ENCODE peak calls at places on chromosomes 12 and 14, in ten cellular contexts. H, T, M, Q, G, P, X, S, J and Y are unnamed samples.

GRCh38 chr14:63666326-63666725 is 24.7 kb upstream of the WDR89 start:
- DNase-seq in P (no peak), X (no peak), M (no peak), Q (no peak), G (no peak), S (no peak), H (no peak), T (no peak), J (no peak), Y (no peak)

GRCh38 chr12:120012067-120012621 is 23.1 kb downstream of the BICDL1 start:
- DNase-seq in M (no peak), T (peak), Q (no peak), J (peak), P (no peak), X (peak), S (no peak), H (no peak), G (no peak), Y (no peak)

GRCh38 chr12:27709932-27710591 is 570 bp upstream of the MRPS35 start:
- DNase-seq in M (no peak), G (no peak), P (peak), Q (no peak), S (peak), T (peak), J (no peak), H (no peak), X (peak), Y (no peak)

GRCh38 chr14:36822671-36823070 is 161.0 kb downstream of the PAX9 start:
- DNase-seq in H (no peak), G (no peak), P (no peak), Q (no peak), T (no peak), M (no peak), J (no peak), S (no peak), X (no peak), Y (no peak)

GRCh38 chr12:1836854-1837411 is 16.6 kb downstream of the LRTM2 start:
- DNase-seq in G (no peak), P (no peak), X (no peak), M (peak), T (no peak), S (no peak), J (no peak), H (peak), Q (no peak), Y (no peak)

GRCh38 chr12:182381-182883 is 31.5 kb downstream of the SLC6A12 start:
- DNase-seq in S (no peak), M (no peak), P (no peak), X (peak), G (peak), T (peak), J (no peak), Q (no peak), H (no peak), Y (no peak)

GRCh38 chr12:118237053-118237665 is 101.2 kb downstream of the PEBP1 start:
- DNase-seq in H (no peak), M (no peak), Q (no peak), G (no peak), X (no peak), T (no peak), P (no peak), S (no peak), J (no peak), Y (no peak)

GRCh38 chr14:65575389-65575788 is 162.9 kb downstream of the FUT8 start:
- DNase-seq in M (no peak), Q (no peak), S (no peak), H (no peak), T (no peak), P (no peak), G (no peak), X (no peak), J (no peak), Y (no peak)

GRCh38 chr14:51605575-51605974 is 46.1 kb upstream of the FRMD6 start:
- DNase-seq in M (no peak), T (no peak), G (no peak), H (no peak), Q (no peak), S (no peak), J (no peak), X (no peak), P (no peak), Y (no peak)

DNA sequence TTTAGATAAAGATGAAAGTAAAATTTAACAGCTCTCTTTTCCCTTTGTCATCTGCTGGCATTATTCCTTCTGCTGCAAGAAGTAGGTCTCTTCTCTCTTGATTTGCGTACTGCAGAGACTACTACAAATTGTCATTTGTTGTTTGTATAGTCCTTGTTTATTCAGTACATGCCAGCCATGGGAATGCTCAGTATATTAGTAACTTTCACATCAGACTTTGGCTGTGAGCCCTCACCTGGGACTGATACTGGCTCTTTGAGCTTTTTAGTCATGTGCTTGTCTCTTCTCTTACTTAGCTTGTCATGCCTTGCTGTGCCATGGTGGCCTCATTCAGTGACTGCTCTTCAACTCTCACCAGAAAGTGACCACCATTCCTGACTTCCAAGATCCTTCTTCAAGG is 169.8 kb downstream of the PRKCH start:
- DNase-seq in T (peak), X (no peak), P (peak), M (no peak), G (no peak), Q (no peak), J (peak), S (no peak), H (no peak), Y (no peak)
- H3K27ac ChIP-seq in T (peak), X (no peak), P (peak), M (peak), G (no peak), Q (peak), J (no peak), S (no peak), H (no peak), Y (no peak)

GRCh38 chr14:75418779-75419768 is 8.7 kb upstream of the JDP2 start:
- DNase-seq in G (no peak), X (no peak), J (peak), M (no peak), H (no peak), S (peak), T (peak), P (peak), Q (peak), Y (no peak)
- H3K4me3 ChIP-seq in G (peak), X (no peak), J (no peak), M (no peak), H (no peak), S (no peak), T (no peak), P (no peak), Q (peak), Y (no peak)

GRCh38 chr14:79861111-79861510 is 350.2 kb downstream of the DIO2 start:
- DNase-seq in X (no peak), G (no peak), J (no peak), S (no peak), Q (no peak), H (no peak), M (no peak), P (no peak), T (peak), Y (no peak)
- TF ChIP-seq CTCF in X (no peak), G (no peak), J (no peak), S (no peak), Q (no peak), H (no peak), M (no peak), P (no peak), T (no peak), Y (no peak)

DNA sequence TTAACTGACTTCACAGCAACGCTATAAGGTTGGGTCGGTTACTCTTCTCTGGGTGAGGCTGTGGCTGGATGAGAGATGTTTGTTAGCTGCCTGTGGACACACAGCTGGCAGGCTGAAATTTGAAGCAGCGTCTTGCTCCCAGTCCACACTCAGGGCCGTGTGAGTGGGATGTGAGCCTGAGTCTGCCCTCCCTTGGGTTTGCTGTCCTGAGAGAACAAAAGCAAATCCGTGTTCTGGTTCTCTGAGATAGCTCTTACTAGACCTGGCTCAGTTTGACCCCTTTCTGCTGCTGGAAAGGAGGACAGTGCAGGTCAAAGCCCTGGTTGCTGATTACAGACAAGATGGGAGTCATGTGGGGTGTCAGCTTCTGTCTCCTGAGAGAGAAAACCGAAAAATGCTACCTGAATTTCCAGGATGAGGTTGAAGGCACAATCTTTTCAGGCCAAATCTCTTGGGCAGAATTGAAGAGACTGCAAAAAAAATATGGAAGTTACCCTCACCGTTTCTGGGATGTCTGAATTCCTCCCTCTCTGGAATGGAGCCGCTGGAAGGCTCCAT is 270.8 kb downstream of the ZFP36L1 start:
- DNase-seq in P (no peak), Q (no peak), J (no peak), H (no peak), S (no peak), X (no peak), M (no peak), T (no peak), G (no peak), Y (no peak)
- H3K27ac ChIP-seq in P (peak), Q (peak), J (peak), H (peak), S (peak), X (no peak), M (peak), T (peak), G (peak), Y (peak)

GRCh38 chr14:106493962-106494823 is 967.8 kb downstream of the TMEM121 start:
- DNase-seq in T (no peak), X (no peak), S (no peak), Q (no peak), J (no peak), H (no peak), M (no peak), G (no peak), P (no peak), Y (no peak)

GRCh38 chr14:106489112-106489881 is 962.9 kb downstream of the TMEM121 start:
- DNase-seq in G (no peak), X (no peak), Q (no peak), P (no peak), S (no peak), M (no peak), J (no peak), T (no peak), H (no peak), Y (no peak)

GRCh38 chr14:106491851-106492250 is 965.5 kb downstream of the TMEM121 start:
- DNase-seq in J (no peak), P (no peak), S (no peak), T (peak), M (no peak), G (no peak), H (no peak), X (no peak), Q (no peak), Y (peak)

GRCh38 chr14:106490442-106490841 is 964.1 kb downstream of the TMEM121 start:
- DNase-seq in H (no peak), P (no peak), J (no peak), S (no peak), T (no peak), G (no peak), Q (no peak), M (no peak), X (no peak), Y (no peak)

GRCh38 chr14:106488293-106488692 is 961.9 kb downstream of the TMEM121 start:
- DNase-seq in S (no peak), M (no peak), H (no peak), J (no peak), P (no peak), G (no peak), Q (no peak), T (no peak), X (no peak), Y (no peak)
- H3K4me3 ChIP-seq in S (no peak), M (no peak), H (no peak), J (no peak), P (no peak), G (no peak), Q (no peak), T (no peak), X (no peak), Y (no peak)

GRCh38 chr14:22474730-22475351 is 114.2 kb downstream of the DAD1 start:
- DNase-seq in Q (no peak), S (no peak), M (no peak), J (no peak), P (no peak), T (no peak), X (peak), H (no peak), G (no peak), Y (no peak)

GRCh38 chr14:22476882-22477281 is 112.1 kb downstream of the DAD1 start:
- DNase-seq in S (no peak), X (no peak), H (no peak), G (no peak), M (no peak), J (no peak), T (no peak), Q (no peak), P (no peak), Y (no peak)

GRCh38 chr14:22477569-22478194 is 111.3 kb downstream of the DAD1 start:
- DNase-seq in P (no peak), S (no peak), M (no peak), X (no peak), G (no peak), J (no peak), H (no peak), Q (no peak), T (no peak), Y (no peak)

GRCh38 chr14:22475381-22475780 is 113.6 kb downstream of the DAD1 start:
- DNase-seq in M (no peak), Q (no peak), J (no peak), X (no peak), S (no peak), T (no peak), H (no peak), P (no peak), G (no peak), Y (no peak)

DNA sequence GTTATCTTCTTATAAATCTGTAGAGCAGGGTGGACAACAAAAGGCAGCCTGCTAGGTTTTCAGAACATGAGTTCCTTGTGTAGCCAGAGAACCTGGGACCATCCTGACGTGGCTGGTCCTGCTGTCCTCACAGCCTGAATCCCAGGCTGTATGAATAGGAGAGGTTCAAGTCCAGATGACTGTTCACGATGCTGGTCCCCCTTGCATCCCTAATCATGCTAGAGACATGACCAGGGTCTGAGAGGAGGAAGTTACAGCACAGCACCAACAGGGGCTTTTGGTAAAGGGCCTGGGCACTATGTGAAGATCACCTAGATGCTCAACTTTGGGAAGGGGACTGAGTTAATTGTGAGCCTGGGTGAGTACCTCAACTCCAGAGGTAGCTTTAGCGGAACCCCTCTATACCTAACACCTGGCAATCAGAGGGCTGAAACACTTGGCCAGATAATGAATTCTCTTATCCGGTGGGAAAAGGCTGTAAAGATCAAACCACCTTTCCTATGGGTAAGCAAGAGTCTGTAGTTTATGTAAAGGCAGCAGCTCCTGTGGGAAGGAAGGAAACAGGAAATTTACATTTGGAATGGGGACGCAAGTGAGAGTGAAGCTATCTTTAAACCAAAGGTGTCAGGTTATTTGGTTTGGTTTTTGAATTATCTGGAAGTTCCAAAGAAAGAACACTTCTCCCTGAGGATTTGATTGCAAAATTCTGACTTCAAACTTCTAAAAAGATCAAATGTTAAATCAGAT is 112.8 kb downstream of the DAD1 start:
- DNase-seq in P (no peak), M (no peak), J (no peak), T (no peak), X (no peak), Q (no peak), S (no peak), H (no peak), G (no peak), Y (no peak)
- TF ChIP-seq CTCF in P (no peak), M (no peak), J (no peak), T (no peak), X (no peak), Q (no peak), S (no peak), H (no peak), G (no peak), Y (no peak)